ENCODE peak calls at places on chromosomes 16 and 17, in five cellular contexts. One of them, this sample, is unnamed. For H3K4me1, the result is how much of the 10 kb centered on the place peaks cover.

GRCh38 chr17:57480438-57481196 is 224.3 kb downstream of the MSI2 start:
- DNase-seq in breast epithelium: peak
- DNase-seq in GM23248: peak
- DNase-seq in aorta: no peak
- DNase-seq in iPS DF 6.9: no peak
- DNase-seq in this sample: no peak

GRCh38 chr17:45433136-45433535 is 466 bp upstream of the ARHGAP27 start:
- DNase-seq in breast epithelium: no peak
- DNase-seq in GM23248: peak
- DNase-seq in aorta: peak
- DNase-seq in iPS DF 6.9: no peak
- DNase-seq in this sample: no peak

GRCh38 chr16:25374556-25374955 is 116.9 kb upstream of the ZKSCAN2 start:
- DNase-seq in breast epithelium: no peak
- DNase-seq in GM23248: no peak
- DNase-seq in aorta: no peak
- DNase-seq in iPS DF 6.9: no peak
- DNase-seq in this sample: no peak

GRCh38 chr17:63364387-63364786 is 81.7 kb downstream of the CYB561 start:
- DNase-seq in breast epithelium: no peak
- DNase-seq in GM23248: peak
- DNase-seq in aorta: no peak
- DNase-seq in iPS DF 6.9: no peak
- DNase-seq in this sample: no peak

GRCh38 chr16:57637424-57637823 is 9.0 kb downstream of the ADGRG1 start:
- DNase-seq in breast epithelium: peak
- DNase-seq in GM23248: no peak
- DNase-seq in aorta: no peak
- DNase-seq in iPS DF 6.9: no peak
- DNase-seq in this sample: no peak

GRCh38 chr17:27475981-27476895 is 20.0 kb downstream of the KSR1 start:
- DNase-seq in breast epithelium: no peak
- DNase-seq in GM23248: no peak
- DNase-seq in aorta: no peak
- DNase-seq in iPS DF 6.9: no peak
- DNase-seq in this sample: no peak

GRCh38 chr17:72430611-72431432 is 310.0 kb downstream of the SOX9 start:
- DNase-seq in breast epithelium: no peak
- DNase-seq in GM23248: peak
- DNase-seq in aorta: no peak
- DNase-seq in iPS DF 6.9: no peak
- DNase-seq in this sample: peak

GRCh38 chr17:59124665-59125064 is 18.0 kb upstream of the TRIM37 start:
- DNase-seq in breast epithelium: no peak
- DNase-seq in GM23248: no peak
- DNase-seq in aorta: no peak
- DNase-seq in iPS DF 6.9: no peak
- DNase-seq in this sample: no peak

GRCh38 chr16:69386596-69386995 is 789 bp upstream of the TERF2 start:
- DNase-seq in breast epithelium: peak
- DNase-seq in GM23248: no peak
- DNase-seq in aorta: no peak
- DNase-seq in iPS DF 6.9: no peak
- DNase-seq in this sample: no peak

GRCh38 chr17:62649570-62649969 is 22.1 kb downstream of the MRC2 start:
- DNase-seq in breast epithelium: no peak
- DNase-seq in GM23248: peak
- DNase-seq in aorta: peak
- DNase-seq in iPS DF 6.9: no peak
- DNase-seq in this sample: no peak

GRCh38 chr16:49857423-49858181 is 1.7 kb upstream of the ZNF423 start:
- DNase-seq in breast epithelium: no peak
- DNase-seq in GM23248: peak
- DNase-seq in aorta: peak
- DNase-seq in iPS DF 6.9: no peak
- DNase-seq in this sample: peak

GRCh38 chr17:70181866-70182265 is 12.5 kb downstream of the KCNJ2 start:
- DNase-seq in breast epithelium: no peak
- DNase-seq in GM23248: peak
- DNase-seq in aorta: no peak
- DNase-seq in iPS DF 6.9: no peak
- DNase-seq in this sample: no peak

GRCh38 chr17:66468241-66469087 is 166.1 kb downstream of the PRKCA start:
- DNase-seq in breast epithelium: no peak
- DNase-seq in GM23248: peak
- DNase-seq in aorta: no peak
- DNase-seq in iPS DF 6.9: no peak
- DNase-seq in this sample: no peak

GRCh38 chr17:28491860-28492259 is 14.3 kb upstream of the FOXN1 start:
- DNase-seq in breast epithelium: no peak
- DNase-seq in GM23248: no peak
- DNase-seq in aorta: no peak
- DNase-seq in iPS DF 6.9: no peak
- DNase-seq in this sample: no peak

GRCh38 chr17:28493467-28493866 is 12.7 kb upstream of the FOXN1 start:
- DNase-seq in breast epithelium: no peak
- DNase-seq in GM23248: peak
- DNase-seq in aorta: no peak
- DNase-seq in iPS DF 6.9: no peak
- DNase-seq in this sample: no peak

GRCh38 chr17:28491286-28491685 is 14.9 kb upstream of the FOXN1 start:
- DNase-seq in breast epithelium: no peak
- DNase-seq in GM23248: no peak
- DNase-seq in aorta: no peak
- DNase-seq in iPS DF 6.9: no peak
- DNase-seq in this sample: no peak

GRCh38 chr17:28494445-28495188 is 11.5 kb upstream of the FOXN1 start:
- DNase-seq in breast epithelium: peak
- DNase-seq in GM23248: peak
- DNase-seq in aorta: peak
- DNase-seq in iPS DF 6.9: peak
- DNase-seq in this sample: peak

DNA sequence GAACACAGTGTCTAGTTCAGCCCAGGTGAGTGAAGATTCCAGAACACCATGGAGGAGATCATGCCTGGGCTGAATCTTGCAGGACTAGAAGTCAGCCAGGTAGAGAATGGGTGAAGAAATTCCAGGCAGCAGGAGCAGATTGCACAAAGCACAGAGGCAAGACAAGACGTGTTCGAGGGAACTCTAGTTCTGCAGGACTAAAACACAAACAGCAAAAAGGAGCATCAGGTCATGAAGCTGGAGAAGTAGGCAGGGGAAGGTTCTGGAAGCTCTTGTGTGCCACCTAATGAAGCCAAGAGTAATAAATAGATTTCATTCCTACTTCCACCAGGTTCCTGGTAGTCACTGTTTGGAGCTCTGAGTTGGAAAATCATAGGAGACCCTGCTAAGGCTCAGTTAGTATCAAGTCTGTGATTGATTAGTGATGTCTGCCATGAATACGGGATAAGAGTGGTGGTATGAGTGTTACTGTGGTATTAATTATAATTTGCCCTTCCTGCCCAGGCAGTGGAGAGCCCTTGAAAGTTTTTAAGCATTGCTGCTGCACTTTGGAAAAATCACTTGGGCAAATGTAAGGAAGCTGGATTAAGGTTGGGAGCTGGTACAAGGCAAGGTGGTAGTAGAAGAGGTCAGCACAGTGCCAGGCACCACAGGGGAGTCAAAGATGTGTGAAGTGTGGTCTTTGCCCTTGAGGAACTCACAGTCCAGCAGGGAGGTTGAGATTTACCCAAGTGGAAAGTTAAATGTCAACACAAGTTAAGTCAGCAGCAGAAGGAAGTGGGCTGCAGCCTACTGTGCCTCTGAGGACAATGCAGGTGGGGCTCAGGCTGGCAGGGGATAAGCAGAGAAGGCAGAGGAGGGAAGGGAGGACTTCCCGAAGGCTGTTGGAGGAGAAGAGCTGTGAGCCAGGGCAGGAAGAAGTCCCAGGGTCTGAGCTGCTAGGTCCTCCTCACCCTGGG is 13.5 kb upstream of the FOXN1 start:
- DNase-seq in breast epithelium: peak
- DNase-seq in GM23248: no peak
- DNase-seq in aorta: no peak
- DNase-seq in iPS DF 6.9: no peak
- DNase-seq in this sample: no peak
- H3K4me1 ChIP-seq in breast epithelium: under half
- H3K4me1 ChIP-seq in GM23248: under half
- H3K4me1 ChIP-seq in aorta: under half
- H3K4me1 ChIP-seq in iPS DF 6.9: under half
- H3K4me1 ChIP-seq in this sample: under half

GRCh38 chr17:834136-834535 is 52.0 kb downstream of the MRM3 start:
- DNase-seq in breast epithelium: no peak
- DNase-seq in GM23248: no peak
- DNase-seq in aorta: no peak
- DNase-seq in iPS DF 6.9: no peak
- DNase-seq in this sample: no peak

GRCh38 chr17:836154-836553 is 54.0 kb downstream of the MRM3 start:
- DNase-seq in breast epithelium: peak
- DNase-seq in GM23248: peak
- DNase-seq in aorta: no peak
- DNase-seq in iPS DF 6.9: no peak
- DNase-seq in this sample: no peak

GRCh38 chr17:830950-831349 is 48.8 kb downstream of the MRM3 start:
- DNase-seq in breast epithelium: no peak
- DNase-seq in GM23248: no peak
- DNase-seq in aorta: no peak
- DNase-seq in iPS DF 6.9: no peak
- DNase-seq in this sample: no peak

GRCh38 chr17:838486-838885 is 56.3 kb downstream of the MRM3 start:
- DNase-seq in breast epithelium: no peak
- DNase-seq in GM23248: peak
- DNase-seq in aorta: no peak
- DNase-seq in iPS DF 6.9: no peak
- DNase-seq in this sample: no peak

DNA sequence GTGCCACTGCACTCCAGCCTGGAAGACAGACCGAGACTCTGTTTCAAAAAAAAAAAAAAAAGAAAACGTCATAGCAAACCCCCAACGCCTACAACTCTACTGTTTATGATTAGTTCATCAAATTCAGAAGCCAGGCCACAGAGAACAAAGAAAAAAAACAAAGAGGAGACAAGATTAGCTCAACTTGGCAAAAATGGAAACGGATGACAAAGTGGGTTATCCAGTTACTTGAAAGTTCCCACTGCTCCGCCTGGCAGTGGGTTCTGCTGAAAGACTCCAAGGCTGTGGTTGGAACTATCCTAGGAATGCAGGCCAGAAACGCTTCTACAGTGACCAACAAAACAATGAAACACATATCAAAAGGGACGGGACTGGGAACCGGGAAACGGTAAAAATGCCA is 53.1 kb downstream of the MRM3 start:
- DNase-seq in breast epithelium: peak
- DNase-seq in GM23248: peak
- DNase-seq in aorta: no peak
- DNase-seq in iPS DF 6.9: peak
- DNase-seq in this sample: no peak
- H3K4me3 ChIP-seq in breast epithelium: no peak
- H3K4me3 ChIP-seq in GM23248: peak
- H3K4me3 ChIP-seq in aorta: no peak
- H3K4me3 ChIP-seq in iPS DF 6.9: no peak
- H3K4me3 ChIP-seq in this sample: no peak

DNA sequence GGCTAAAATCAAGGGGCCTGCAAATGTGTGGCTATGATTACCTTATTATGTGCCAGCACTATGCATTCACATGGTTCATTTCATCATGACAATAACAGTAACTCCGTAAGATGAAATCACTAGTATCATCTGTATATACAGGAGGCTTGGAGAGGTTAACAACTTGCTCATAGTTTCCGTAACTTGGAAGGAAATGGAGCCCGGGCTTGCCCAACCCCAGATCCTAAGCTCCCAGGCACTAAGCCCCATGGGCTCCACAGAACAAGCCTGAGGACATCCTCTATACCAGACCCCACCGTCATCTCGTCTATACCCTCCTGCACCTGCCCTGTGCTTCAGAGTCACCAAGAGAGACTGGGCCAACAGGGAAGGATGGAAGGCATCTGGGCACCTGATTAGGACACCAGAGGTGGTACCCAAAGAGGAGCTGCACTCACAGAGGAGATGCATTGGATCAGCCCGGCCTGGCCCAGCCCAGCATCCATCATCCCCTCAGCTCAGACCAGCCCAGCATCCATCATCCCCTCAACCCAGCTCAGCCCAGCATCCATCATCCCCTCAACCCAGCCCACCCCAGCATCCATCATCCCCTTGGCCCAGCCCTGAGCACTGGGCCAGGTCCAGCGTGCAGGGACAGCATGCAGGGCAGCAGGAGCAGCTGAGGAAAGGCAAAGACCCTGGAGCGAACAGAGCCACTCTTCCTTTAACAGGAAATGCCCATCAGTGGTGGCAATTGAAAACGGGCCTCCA is 28.5 kb downstream of the NSMCE1 start:
- DNase-seq in breast epithelium: no peak
- DNase-seq in GM23248: no peak
- DNase-seq in aorta: no peak
- DNase-seq in iPS DF 6.9: no peak
- DNase-seq in this sample: no peak
- H3K4me1 ChIP-seq in breast epithelium: under half
- H3K4me1 ChIP-seq in GM23248: half or more
- H3K4me1 ChIP-seq in aorta: under half
- H3K4me1 ChIP-seq in iPS DF 6.9: under half
- H3K4me1 ChIP-seq in this sample: half or more

GRCh38 chr17:44112284-44113280 is 10.9 kb downstream of the HDAC5 start:
- DNase-seq in breast epithelium: no peak
- DNase-seq in GM23248: no peak
- DNase-seq in aorta: peak
- DNase-seq in iPS DF 6.9: no peak
- DNase-seq in this sample: no peak
- H3K4me3 ChIP-seq in breast epithelium: no peak
- H3K4me3 ChIP-seq in GM23248: no peak
- H3K4me3 ChIP-seq in aorta: no peak
- H3K4me3 ChIP-seq in iPS DF 6.9: no peak
- H3K4me3 ChIP-seq in this sample: no peak

GRCh38 chr17:39283098-39283497 is 57.4 kb upstream of the STAC2 start:
- DNase-seq in breast epithelium: no peak
- DNase-seq in GM23248: no peak
- DNase-seq in aorta: no peak
- DNase-seq in iPS DF 6.9: no peak
- DNase-seq in this sample: no peak

GRCh38 chr17:39276113-39276512 is 50.4 kb upstream of the STAC2 start:
- DNase-seq in breast epithelium: no peak
- DNase-seq in GM23248: no peak
- DNase-seq in aorta: no peak
- DNase-seq in iPS DF 6.9: no peak
- DNase-seq in this sample: no peak

GRCh38 chr17:39283896-39284295 is 58.2 kb upstream of the STAC2 start:
- DNase-seq in breast epithelium: no peak
- DNase-seq in GM23248: peak
- DNase-seq in aorta: no peak
- DNase-seq in iPS DF 6.9: no peak
- DNase-seq in this sample: no peak

GRCh38 chr17:39277110-39277509 is 51.4 kb upstream of the STAC2 start:
- DNase-seq in breast epithelium: no peak
- DNase-seq in GM23248: no peak
- DNase-seq in aorta: no peak
- DNase-seq in iPS DF 6.9: no peak
- DNase-seq in this sample: no peak

DNA sequence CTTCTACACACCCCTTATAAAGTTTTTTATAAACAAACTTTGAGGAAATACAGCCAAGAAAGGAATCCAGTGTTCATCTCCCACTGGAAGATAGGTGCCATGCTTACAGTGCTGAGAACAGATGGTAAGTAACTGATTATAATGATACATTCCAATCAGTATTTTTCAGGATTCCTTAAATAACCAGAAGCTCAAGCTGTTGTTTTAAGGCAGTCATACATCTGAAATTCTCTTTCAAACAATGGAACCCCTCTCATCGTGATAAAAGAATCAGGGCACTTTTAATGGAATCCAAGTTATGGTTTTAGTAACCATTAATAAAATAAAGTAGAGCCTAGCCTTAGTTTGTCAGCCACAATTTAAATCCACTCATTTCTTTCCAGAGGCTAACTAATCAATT is 56.1 kb upstream of the STAC2 start:
- DNase-seq in breast epithelium: no peak
- DNase-seq in GM23248: peak
- DNase-seq in aorta: no peak
- DNase-seq in iPS DF 6.9: no peak
- DNase-seq in this sample: no peak
- H3K4me1 ChIP-seq in breast epithelium: under half
- H3K4me1 ChIP-seq in GM23248: under half
- H3K4me1 ChIP-seq in aorta: under half
- H3K4me1 ChIP-seq in iPS DF 6.9: under half
- H3K4me1 ChIP-seq in this sample: under half

This sample was measured in mucosa of descending colon.